ENCODE peak calls at places on chromosomes 13 and 19, in eight cellular contexts. E is ELR; M is nephron progenitor cell; S is stimulated activated CD4-positive, alpha-beta T cell treated with anti-CD3 and anti-CD28 coated beads, Interleukin-1b, Interleukin-23, amount 100 ng/mL, for 1 hour; K is GM23248; W is GM23338; C is esophagus muscularis mucosa; A is NCI-H748 treated with DMSO at 0.1 percent for 48 hours. I is an unnamed sample.
A peak's percentile ranks its signal among the peaks of the same experiment; 100 is the strongest.

GRCh38 chr13:107339209-107339608 is 771.3 kb upstream of the ARGLU1 start:
- DNase-seq in E (peak; percentile 28), M (no peak), S (no peak), K (peak; percentile 71), W (peak; percentile 19), C (no peak), A (no peak), I (no peak)

GRCh38 chr19:44684892-44685847 is 13.8 kb upstream of the CEACAM16 start:
- DNase-seq in E (peak; percentile 92), M (no peak), S (no peak), K (peak; percentile 93), W (peak; percentile 60), C (no peak), A (no peak), I (peak; percentile 66)

GRCh38 chr19:48553676-48554384 is 1.9 kb downstream of the SULT2B1 start:
- DNase-seq in E (peak; percentile 90), M (peak; percentile 42), S (no peak), K (peak; percentile 79), W (peak; percentile 61), C (no peak), A (no peak), I (no peak)

GRCh38 chr13:49853535-49853934 is 61.1 kb upstream of the KPNA3 start:
- DNase-seq in E (no peak), M (no peak), S (no peak), K (no peak), W (no peak), C (no peak), A (no peak), I (no peak)

GRCh38 chr13:46165485-46166220 is 16.3 kb downstream of the LCP1 start:
- DNase-seq in E (peak; percentile 71), M (no peak), S (no peak), K (no peak), W (no peak), C (no peak), A (no peak), I (peak; percentile 81)

GRCh38 chr19:17441241-17442135 is 7.0 kb downstream of the TMEM221 start:
- DNase-seq in E (peak; percentile 57), M (peak; percentile 44), S (no peak), K (peak; percentile 56), W (peak; percentile 75), C (no peak), A (no peak), I (no peak)

GRCh38 chr19:1947651-1948209 is 6.8 kb downstream of the CSNK1G2 start:
- DNase-seq in E (peak; percentile 21), M (no peak), S (no peak), K (no peak), W (peak; percentile 62), C (no peak), A (no peak), I (no peak)

GRCh38 chr13:112104873-112105234 is 37.9 kb downstream of the SOX1 start:
- DNase-seq in E (no peak), M (peak; percentile 49), S (no peak), K (no peak), W (no peak), C (no peak), A (no peak), I (no peak)

GRCh38 chr13:46405457-46405856 is 18.4 kb upstream of the RUBCNL start:
- DNase-seq in E (no peak), M (no peak), S (no peak), K (no peak), W (no peak), C (no peak), A (no peak), I (no peak)

GRCh38 chr13:94157705-94158218 is 321.7 kb downstream of the DCT start:
- DNase-seq in E (no peak), M (no peak), S (no peak), K (no peak), W (no peak), C (no peak), A (no peak), I (no peak)

GRCh38 chr13:98848736-98849135 is 96.3 kb upstream of the SLC15A1 start:
- DNase-seq in E (peak; percentile 35), M (no peak), S (no peak), K (peak; percentile 37), W (no peak), C (no peak), A (no peak), I (no peak)

GRCh38 chr13:20399515-20399914 is 126.1 kb downstream of the CRYL1 start:
- DNase-seq in E (no peak), M (no peak), S (no peak), K (no peak), W (no peak), C (no peak), A (no peak), I (no peak)